ENCODE peak calls at places on chromosomes 12 and 14, in four cellular contexts. B, D, G and H are unnamed samples.

GRCh38 chr12:572532-572899 is 90.7 kb downstream of the NINJ2 start:
- DNase-seq in G (no peak), D (no peak), B (no peak), H (no peak)

GRCh38 chr14:68379510-68380303 is 413.2 kb downstream of the ZFP36L1 start:
- DNase-seq in B (no peak), D (no peak), G (no peak), H (no peak)

GRCh38 chr14:101010293-101010692 is 106.8 kb upstream of the RTL1 start:
- DNase-seq in G (no peak), D (peak), B (peak), H (no peak)

GRCh38 chr12:31324845-31325523 is 966 bp downstream of the SINHCAF start:
- DNase-seq in D (peak), B (peak), G (peak), H (no peak)

GRCh38 chr14:98444077-98444476 is 827.9 kb downstream of the BCL11B start:
- DNase-seq in D (no peak), G (no peak), B (no peak), H (no peak)

GRCh38 chr14:103317976-103318580 is 16.0 kb upstream of the EIF5 start:
- DNase-seq in D (no peak), G (no peak), B (no peak), H (no peak)

GRCh38 chr12:127455347-127456265 is 811.4 kb upstream of the TMEM132C start:
- DNase-seq in D (no peak), B (no peak), G (no peak), H (no peak)

GRCh38 chr14:100885196-100886030 is 18.1 kb downstream of the RTL1 start:
- DNase-seq in B (no peak), D (no peak), G (no peak), H (no peak)

GRCh38 chr12:124913474-124914391 is 717 bp downstream of the UBC start:
- DNase-seq in D (no peak), G (no peak), B (no peak), H (peak)

GRCh38 chr14:104924421-104925213 is at the start of gene PLD4:
- DNase-seq in B (no peak), D (no peak), G (no peak), H (no peak)

GRCh38 chr14:74491952-74492351 is 1.2 kb downstream of the NPC2 start:
- DNase-seq in B (no peak), G (no peak), D (no peak), H (no peak)

GRCh38 chr14:95495538-95496025 is 20.9 kb downstream of the SYNE3 start:
- DNase-seq in D (no peak), B (no peak), G (no peak), H (no peak)

GRCh38 chr12:87200289-87200979 is 828.8 kb downstream of the C12orf50 start:
- DNase-seq in D (no peak), B (no peak), G (no peak), H (no peak)

GRCh38 chr14:36300337-36300736 is 20.1 kb downstream of the MBIP start:
- DNase-seq in B (no peak), G (no peak), D (no peak), H (no peak)

GRCh38 chr14:61774861-61775260 is 12.6 kb downstream of the SNAPC1 start:
- DNase-seq in D (no peak), G (no peak), B (no peak), H (no peak)

GRCh38 chr12:7150841-7151240 is 20.7 kb downstream of the CLSTN3 start:
- DNase-seq in G (no peak), B (no peak), D (no peak), H (no peak)

GRCh38 chr12:108313609-108314331 is 25.3 kb downstream of the CMKLR1 start:
- DNase-seq in B (no peak), G (no peak), D (no peak), H (peak)

GRCh38 chr12:50156641-50157040 is 10.5 kb downstream of the CERS5 start:
- DNase-seq in B (no peak), G (no peak), D (no peak), H (no peak)

GRCh38 chr14:64522591-64523355 is 17.8 kb upstream of the HSPA2 start:
- DNase-seq in B (no peak), G (no peak), D (no peak), H (no peak)

GRCh38 chr14:64628940-64629403 is 75.3 kb upstream of the PLEKHG3 start:
- DNase-seq in D (no peak), B (no peak), G (peak), H (peak)

GRCh38 chr14:88289214-88289613 is 33.9 kb downstream of the KCNK10 start:
- DNase-seq in B (no peak), D (no peak), G (no peak), H (no peak)

GRCh38 chr14:91897121-91897701 is 29.9 kb upstream of the TC2N start:
- DNase-seq in B (no peak), D (no peak), G (peak), H (peak)

GRCh38 chr14:95195031-95195430 is 37.7 kb upstream of the DICER1 start:
- DNase-seq in G (no peak), D (no peak), B (no peak), H (no peak)

GRCh38 chr14:71966528-71966927 is 34.3 kb downstream of the RGS6 start:
- DNase-seq in G (no peak), B (no peak), D (no peak), H (no peak)

GRCh38 chr14:104721704-104722431 is 2.2 kb upstream of the ADSS1 start:
- DNase-seq in B (no peak), G (no peak), D (no peak), H (no peak)